ENCODE peak calls at places on chromosomes 7 and 10, in seven cellular contexts. Y, N, X, S, D, T and A are unnamed samples.

GRCh38 chr10:130196511-130197487 is 60.6 kb downstream of the GLRX3 start:
- DNase-seq in Y (no peak), N (no peak), X (no peak), S (no peak), D (no peak), T (no peak), A (no peak)

GRCh38 chr10:34766256-34766580 is 48.9 kb downstream of the PARD3 start:
- DNase-seq in Y (no peak), N (no peak), X (no peak), S (no peak), D (no peak), T (no peak), A (no peak)

GRCh38 chr10:99779335-99779734 is 3.1 kb upstream of the ABCC2 start:
- DNase-seq in Y (no peak), N (peak; percentile 87), X (peak; percentile 33), S (no peak), D (peak; percentile 71), T (no peak), A (no peak)

GRCh38 chr10:81920213-81920829 is 45.3 kb downstream of the NRG3 start:
- DNase-seq in Y (no peak), N (peak; percentile 45), X (peak; percentile 41), S (no peak), D (no peak), T (no peak), A (no peak)

GRCh38 chr10:110609592-110609991 is 34.5 kb upstream of the RBM20 start:
- DNase-seq in Y (no peak), N (peak; percentile 21), X (peak; percentile 19), S (no peak), D (no peak), T (no peak), A (no peak)

GRCh38 chr7:127587663-127588018 is 570 bp upstream of the ARF5 start:
- DNase-seq in Y (no peak), N (peak; percentile 23), X (no peak), S (no peak), D (no peak), T (no peak), A (no peak)

GRCh38 chr7:55657654-55658053 is 85.4 kb upstream of the VOPP1 start:
- DNase-seq in Y (no peak), N (no peak), X (no peak), S (no peak), D (no peak), T (no peak), A (no peak)

GRCh38 chr7:39187130-39187529 is 209.4 kb downstream of the POU6F2 start:
- DNase-seq in Y (no peak), N (no peak), X (no peak), S (no peak), D (no peak), T (no peak), A (no peak)

GRCh38 chr10:103616705-103617361 is 123.3 kb downstream of the NEURL1 start:
- DNase-seq in Y (peak; percentile 76), N (no peak), X (no peak), S (no peak), D (peak; percentile 82), T (peak; percentile 94), A (no peak)

GRCh38 chr7:10889266-10889898 is 84.3 kb upstream of the PHF14 start:
- DNase-seq in Y (no peak), N (peak; percentile 85), X (peak; percentile 74), S (peak; percentile 59), D (peak; percentile 20), T (peak; percentile 78), A (peak; percentile 70)

GRCh38 chr7:157412491-157413180 is 75.8 kb downstream of the DNAJB6 start:
- DNase-seq in Y (no peak), N (no peak), X (no peak), S (no peak), D (no peak), T (no peak), A (no peak)

GRCh38 chr7:142338633-142339501 is 81.0 kb upstream of the PRSS58 start:
- DNase-seq in Y (no peak), N (peak; percentile 97), X (peak; percentile 53), S (no peak), D (peak; percentile 20), T (peak; percentile 37), A (no peak)